ENCODE peak calls at places on chromosomes 7 and 10, in seven cellular contexts. One of them, this sample, is unnamed.

GRCh38 chr7:25216837-25217236 is 11.4 kb downstream of the NPVF start:
- DNase-seq in cardiac muscle cell: peak
- DNase-seq in pancreas: no peak
- DNase-seq in OCI-LY7: peak
- DNase-seq in HepG2: peak
- DNase-seq in ovary: no peak
- DNase-seq in mammary epithelial cell: peak
- DNase-seq in this sample: no peak

GRCh38 chr7:143382791-143383641 is 1.9 kb downstream of the ZYX start:
- DNase-seq in cardiac muscle cell: no peak
- DNase-seq in pancreas: no peak
- DNase-seq in OCI-LY7: no peak
- DNase-seq in HepG2: no peak
- DNase-seq in ovary: no peak
- DNase-seq in mammary epithelial cell: no peak
- DNase-seq in this sample: no peak

GRCh38 chr10:76245951-76246495 is 814.6 kb downstream of the LRMDA start:
- DNase-seq in cardiac muscle cell: no peak
- DNase-seq in pancreas: no peak
- DNase-seq in OCI-LY7: no peak
- DNase-seq in HepG2: no peak
- DNase-seq in ovary: no peak
- DNase-seq in mammary epithelial cell: no peak
- DNase-seq in this sample: no peak

GRCh38 chr7:51658684-51659083 is 342.1 kb upstream of the COBL start:
- DNase-seq in cardiac muscle cell: no peak
- DNase-seq in pancreas: no peak
- DNase-seq in OCI-LY7: no peak
- DNase-seq in HepG2: no peak
- DNase-seq in ovary: no peak
- DNase-seq in mammary epithelial cell: no peak
- DNase-seq in this sample: no peak

GRCh38 chr7:80907141-80907601 is 11.7 kb downstream of the SEMA3C start:
- DNase-seq in cardiac muscle cell: no peak
- DNase-seq in pancreas: no peak
- DNase-seq in OCI-LY7: no peak
- DNase-seq in HepG2: no peak
- DNase-seq in ovary: no peak
- DNase-seq in mammary epithelial cell: no peak
- DNase-seq in this sample: no peak

GRCh38 chr10:50740351-50740688 is 584 bp downstream of the ASAH2B start:
- DNase-seq in cardiac muscle cell: peak
- DNase-seq in pancreas: no peak
- DNase-seq in OCI-LY7: no peak
- DNase-seq in HepG2: peak
- DNase-seq in ovary: no peak
- DNase-seq in mammary epithelial cell: peak
- DNase-seq in this sample: peak

GRCh38 chr7:55569269-55569663 is 3.0 kb downstream of the VOPP1 start:
- DNase-seq in cardiac muscle cell: no peak
- DNase-seq in pancreas: no peak
- DNase-seq in OCI-LY7: peak
- DNase-seq in HepG2: no peak
- DNase-seq in ovary: no peak
- DNase-seq in mammary epithelial cell: no peak
- DNase-seq in this sample: no peak

GRCh38 chr7:33050425-33051318 is 11.9 kb downstream of the NT5C3A start:
- DNase-seq in cardiac muscle cell: peak
- DNase-seq in pancreas: no peak
- DNase-seq in OCI-LY7: peak
- DNase-seq in HepG2: peak
- DNase-seq in ovary: no peak
- DNase-seq in mammary epithelial cell: peak
- DNase-seq in this sample: no peak

GRCh38 chr7:152760384-152761115 is 998 bp downstream of the ACTR3B start:
- DNase-seq in cardiac muscle cell: peak
- DNase-seq in pancreas: no peak
- DNase-seq in OCI-LY7: no peak
- DNase-seq in HepG2: no peak
- DNase-seq in ovary: no peak
- DNase-seq in mammary epithelial cell: no peak
- DNase-seq in this sample: no peak

GRCh38 chr10:30493609-30494530 is 59.9 kb downstream of the MAP3K8 start:
- DNase-seq in cardiac muscle cell: no peak
- DNase-seq in pancreas: peak
- DNase-seq in OCI-LY7: peak
- DNase-seq in HepG2: peak
- DNase-seq in ovary: no peak
- DNase-seq in mammary epithelial cell: peak
- DNase-seq in this sample: peak

GRCh38 chr10:95430231-95430951 is 130.8 kb downstream of the SORBS1 start:
- DNase-seq in cardiac muscle cell: peak
- DNase-seq in pancreas: peak
- DNase-seq in OCI-LY7: peak
- DNase-seq in HepG2: peak
- DNase-seq in ovary: peak
- DNase-seq in mammary epithelial cell: peak
- DNase-seq in this sample: no peak

GRCh38 chr7:99379043-99379577 is 4.6 kb downstream of the ARPC1B start:
- DNase-seq in cardiac muscle cell: no peak
- DNase-seq in pancreas: no peak
- DNase-seq in OCI-LY7: peak
- DNase-seq in HepG2: no peak
- DNase-seq in ovary: peak
- DNase-seq in mammary epithelial cell: peak
- DNase-seq in this sample: peak

DNA sequence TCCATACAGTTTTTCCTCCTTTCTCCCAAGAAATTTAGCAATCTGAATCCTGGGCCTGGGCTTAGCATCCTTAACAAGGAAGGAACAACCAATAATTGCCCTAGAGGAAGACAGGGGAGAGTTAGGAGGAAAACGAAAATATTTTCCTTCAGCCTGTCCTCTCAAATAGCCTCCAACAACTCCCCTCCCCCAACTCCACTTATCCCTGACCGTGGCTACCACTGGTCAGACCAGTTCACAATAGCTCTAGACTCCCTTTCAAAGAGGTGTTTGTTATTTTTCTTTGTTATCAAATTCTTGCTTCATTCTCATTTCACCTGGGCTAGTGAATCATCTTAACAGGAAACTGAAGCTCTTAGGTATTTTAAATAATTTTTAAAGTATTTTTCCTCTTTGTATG is 114.1 kb downstream of the CPED1 start:
- DNase-seq in cardiac muscle cell: peak
- DNase-seq in pancreas: no peak
- DNase-seq in OCI-LY7: no peak
- DNase-seq in HepG2: no peak
- DNase-seq in ovary: no peak
- DNase-seq in mammary epithelial cell: peak
- DNase-seq in this sample: no peak
- H3K27ac ChIP-seq in cardiac muscle cell: no peak
- H3K27ac ChIP-seq in pancreas: no peak
- H3K27ac ChIP-seq in OCI-LY7: no peak
- H3K27ac ChIP-seq in HepG2: no peak
- H3K27ac ChIP-seq in ovary: no peak
- H3K27ac ChIP-seq in mammary epithelial cell: no peak
- H3K27ac ChIP-seq in this sample: no peak

DNA sequence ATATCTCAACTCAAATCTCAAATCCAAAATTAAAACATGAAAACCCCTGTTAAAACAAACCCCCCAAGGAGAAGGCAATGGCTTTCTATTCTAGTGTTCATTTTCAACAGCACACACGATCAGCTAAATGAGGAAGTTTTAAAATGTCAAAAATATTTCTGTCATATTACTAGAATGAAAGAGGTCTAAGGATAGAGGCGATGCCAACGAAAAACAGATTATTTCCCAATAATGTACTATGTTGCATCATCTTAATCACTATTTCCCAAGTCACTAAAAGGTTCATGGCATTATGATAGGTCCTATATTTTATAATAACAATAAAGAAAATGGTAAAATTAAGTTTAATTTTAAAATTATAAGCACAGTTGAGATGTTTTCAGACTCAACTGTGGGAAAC is 10.1 kb downstream of the CNOT4 start:
- DNase-seq in cardiac muscle cell: no peak
- DNase-seq in pancreas: no peak
- DNase-seq in OCI-LY7: no peak
- DNase-seq in HepG2: no peak
- DNase-seq in ovary: no peak
- DNase-seq in mammary epithelial cell: no peak
- DNase-seq in this sample: no peak
- H3K4me3 ChIP-seq in cardiac muscle cell: no peak
- H3K4me3 ChIP-seq in pancreas: no peak
- H3K4me3 ChIP-seq in OCI-LY7: no peak
- H3K4me3 ChIP-seq in HepG2: no peak
- H3K4me3 ChIP-seq in ovary: no peak
- H3K4me3 ChIP-seq in mammary epithelial cell: no peak
- H3K4me3 ChIP-seq in this sample: no peak

DNA sequence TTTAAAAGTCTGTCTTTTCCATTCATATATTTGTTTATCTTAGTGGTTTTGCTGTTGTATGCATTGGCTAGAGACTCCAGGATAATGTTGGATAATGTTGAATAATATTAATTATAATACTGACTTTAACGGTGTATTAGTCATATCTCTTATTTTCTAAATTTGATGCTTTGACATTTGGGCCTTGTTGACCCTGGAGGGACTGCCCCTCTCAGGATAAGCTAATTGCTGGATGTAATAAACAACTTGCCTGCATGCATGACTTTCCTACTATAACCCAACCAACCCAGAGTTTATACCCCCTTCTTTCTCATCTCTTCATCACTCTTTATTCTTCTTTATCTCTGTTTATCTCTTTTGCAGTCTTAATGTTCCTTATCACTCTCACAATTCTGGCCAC is 90.9 kb upstream of the ABI1 start:
- DNase-seq in cardiac muscle cell: no peak
- DNase-seq in pancreas: no peak
- DNase-seq in OCI-LY7: no peak
- DNase-seq in HepG2: no peak
- DNase-seq in ovary: no peak
- DNase-seq in mammary epithelial cell: no peak
- DNase-seq in this sample: no peak
- H3K27ac ChIP-seq in cardiac muscle cell: no peak
- H3K27ac ChIP-seq in pancreas: no peak
- H3K27ac ChIP-seq in OCI-LY7: no peak
- H3K27ac ChIP-seq in HepG2: no peak
- H3K27ac ChIP-seq in ovary: no peak
- H3K27ac ChIP-seq in mammary epithelial cell: no peak
- H3K27ac ChIP-seq in this sample: no peak

GRCh38 chr7:157675427-157675930 is 338.7 kb downstream of the DNAJB6 start:
- DNase-seq in cardiac muscle cell: no peak
- DNase-seq in pancreas: no peak
- DNase-seq in OCI-LY7: no peak
- DNase-seq in HepG2: no peak
- DNase-seq in ovary: no peak
- DNase-seq in mammary epithelial cell: no peak
- DNase-seq in this sample: no peak
- H3K4me3 ChIP-seq in cardiac muscle cell: no peak
- H3K4me3 ChIP-seq in pancreas: no peak
- H3K4me3 ChIP-seq in OCI-LY7: no peak
- H3K4me3 ChIP-seq in HepG2: no peak
- H3K4me3 ChIP-seq in ovary: no peak
- H3K4me3 ChIP-seq in mammary epithelial cell: no peak
- H3K4me3 ChIP-seq in this sample: no peak

DNA sequence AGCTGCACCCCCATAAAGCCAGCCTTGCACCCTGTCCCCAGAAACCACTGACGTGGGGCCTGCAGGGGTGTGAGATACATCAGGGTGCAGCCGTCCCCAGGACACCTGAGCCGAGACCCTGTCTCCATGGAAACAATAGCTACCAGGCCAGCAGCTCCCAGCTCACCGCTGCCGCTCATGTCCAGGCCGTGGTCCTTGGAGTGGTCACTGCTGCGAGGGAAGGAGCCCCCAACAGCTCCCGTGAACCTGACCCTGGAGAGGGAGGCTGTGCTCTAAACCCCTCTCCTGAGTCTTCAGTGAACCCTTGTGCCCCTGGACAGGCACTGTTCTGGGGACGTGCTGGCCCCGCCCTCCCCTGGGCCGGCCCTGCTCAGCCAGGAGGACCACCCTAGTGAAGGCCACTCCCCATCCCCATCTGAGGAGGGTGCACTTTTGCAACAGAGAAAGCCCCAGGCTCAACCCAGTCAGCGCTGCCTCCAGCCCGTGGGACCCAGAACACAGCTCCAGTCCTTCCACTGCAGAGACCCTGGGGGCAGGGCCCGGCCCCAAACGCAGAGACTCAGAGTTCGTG is 19.6 kb upstream of the INPP5A start:
- DNase-seq in cardiac muscle cell: peak
- DNase-seq in pancreas: no peak
- DNase-seq in OCI-LY7: no peak
- DNase-seq in HepG2: peak
- DNase-seq in ovary: no peak
- DNase-seq in mammary epithelial cell: no peak
- DNase-seq in this sample: peak
- H3K27ac ChIP-seq in cardiac muscle cell: peak
- H3K27ac ChIP-seq in pancreas: peak
- H3K27ac ChIP-seq in OCI-LY7: no peak
- H3K27ac ChIP-seq in HepG2: peak
- H3K27ac ChIP-seq in ovary: peak
- H3K27ac ChIP-seq in mammary epithelial cell: no peak
- H3K27ac ChIP-seq in this sample: peak

This sample was measured in tibial artery.